ENCODE peak calls at places on chromosomes 4 and X, in five cellular contexts. R is neuronal stem cell, I is mesenchymal stem cell, W is IMR-90, B is H1. P is an unnamed sample.

GRCh38 chr4:151324449-151325319 is 721 bp downstream of the SH3D19 start:
- DNase-seq in B (peak; percentile 71), I (peak; percentile 87), W (peak; percentile 47), R (peak; percentile 77), P (peak; percentile 93)

GRCh38 chrX:15911729-15912550 is 57.3 kb upstream of the AP1S2 start:
- DNase-seq in R (no peak), I (no peak), W (no peak), B (no peak), P (no peak)

GRCh38 chrX:40174594-40175415 is 77.0 kb upstream of the BCOR start:
- DNase-seq in R (no peak), W (no peak), I (peak; percentile 82), B (peak; percentile 57), P (peak; percentile 69)

GRCh38 chr4:172515266-172515879 is 653.2 kb upstream of the GALNT7 start:
- DNase-seq in B (no peak), R (no peak), W (peak; percentile 41), I (peak; percentile 97), P (peak; percentile 54)

GRCh38 chr4:52204921-52205320 is 153.8 kb downstream of the SPATA18 start:
- DNase-seq in B (no peak), R (no peak), I (no peak), W (no peak), P (no peak)

GRCh38 chr4:101279377-101279871 is 67.9 kb downstream of the PPP3CA start:
- DNase-seq in W (peak; percentile 97), R (no peak), B (no peak), I (peak; percentile 95), P (peak; percentile 69)

GRCh38 chr4:6142511-6142910 is 57.8 kb downstream of the JAKMIP1 start:
- DNase-seq in W (no peak), B (no peak), R (no peak), I (no peak), P (no peak)

GRCh38 chr4:156665779-156666366 is 305.7 kb downstream of the PDGFC start:
- DNase-seq in I (no peak), R (no peak), W (no peak), B (no peak), P (no peak)

GRCh38 chr4:144591401-144591800 is 54.6 kb upstream of the HHIP start:
- DNase-seq in W (peak; percentile 89), I (peak; percentile 20), R (no peak), B (no peak), P (no peak)

GRCh38 chr4:140095694-140096482 is 58.1 kb downstream of the MAML3 start:
- DNase-seq in W (peak; percentile 100), I (peak; percentile 99), R (no peak), B (no peak), P (peak; percentile 48)

GRCh38 chrX:106731590-106731989 is 5.1 kb downstream of the RNF128 start:
- DNase-seq in I (no peak), B (no peak), R (no peak), W (no peak), P (no peak)

GRCh38 chrX:108426262-108426661 is 12.0 kb downstream of the COL4A6 start:
- DNase-seq in W (no peak), B (no peak), R (no peak), I (no peak), P (peak; percentile 79)

GRCh38 chrX:24395775-24396174 is 35.3 kb downstream of the SUPT20HL1 start:
- DNase-seq in I (peak; percentile 71), R (peak; percentile 45), W (peak; percentile 82), B (no peak), P (peak; percentile 63)

GRCh38 chrX:41085883-41086626 is 810 bp downstream of the USP9X start:
- DNase-seq in R (no peak), W (peak; percentile 42), I (peak; percentile 62), B (peak; percentile 53), P (peak; percentile 77)

GRCh38 chr4:71713611-71714203 is 70.2 kb downstream of the GC start:
- DNase-seq in R (no peak), W (peak; percentile 77), I (peak; percentile 63), B (no peak), P (peak; percentile 40)

GRCh38 chrX:109797311-109797975 is 64.4 kb upstream of the ACSL4 start:
- DNase-seq in B (no peak), W (no peak), I (no peak), R (no peak), P (no peak)

GRCh38 chr4:140643571-140644055 is 74.9 kb upstream of the UCP1 start:
- DNase-seq in I (no peak), B (no peak), R (no peak), W (no peak), P (no peak)

GRCh38 chr4:75547647-75548387 is 8.0 kb upstream of the ODAPH start:
- DNase-seq in B (no peak), R (no peak), I (peak; percentile 13), W (peak; percentile 24), P (no peak)

GRCh38 chrX:48021026-48021900 is 14.5 kb downstream of the SPACA5 start:
- DNase-seq in B (peak; percentile 78), R (peak; percentile 80), W (peak; percentile 81), I (peak; percentile 87), P (peak; percentile 89)

GRCh38 chr4:170423137-170423536 is 333.4 kb upstream of the AADAT start:
- DNase-seq in W (peak; percentile 58), B (no peak), R (no peak), I (peak; percentile 76), P (no peak)

GRCh38 chrX:2325076-2325784 is 175.5 kb downstream of the DHRSX start:
- DNase-seq in R (no peak), B (no peak), I (no peak), W (peak; percentile 84), P (no peak)

DNA sequence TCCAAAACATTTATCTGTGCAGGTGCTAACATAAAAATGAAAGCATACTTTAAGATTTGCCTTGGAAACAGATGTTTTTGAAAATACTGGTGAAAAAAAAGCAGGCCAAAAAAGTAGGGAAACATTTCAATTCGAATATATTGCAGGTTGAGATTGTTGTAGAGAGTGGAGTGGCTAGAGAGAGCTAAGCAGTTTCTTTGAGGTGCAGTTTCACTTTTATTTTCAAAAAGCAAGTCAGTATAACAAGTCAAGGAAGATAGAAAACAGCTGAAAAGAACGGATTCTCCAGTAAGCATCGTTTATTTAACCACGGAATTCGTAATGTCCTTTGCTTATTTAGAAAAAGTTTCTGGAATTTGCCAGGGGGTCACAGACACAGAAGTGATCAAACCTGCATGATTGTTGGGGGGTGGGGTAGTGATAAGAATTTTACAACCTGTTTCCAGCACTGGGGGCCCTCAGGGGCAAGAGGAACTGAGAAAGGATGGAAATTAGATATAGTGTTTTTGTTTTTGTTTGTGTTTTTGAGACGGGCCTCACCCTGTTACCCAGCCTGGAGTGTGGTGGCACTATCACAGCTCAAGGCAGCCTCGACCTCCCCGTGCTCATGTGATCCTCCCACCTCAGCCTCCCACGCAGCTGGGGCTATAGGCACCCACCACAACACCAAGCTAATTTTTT is 175.0 kb downstream of the TENM3 start:
- DNase-seq in R (no peak), I (no peak), W (no peak), B (no peak), P (no peak)
- H2BK15ac ChIP-seq in R (peak overlapping the region; percentile 56), I (no peak overlapping the region), W (no peak overlapping the region), B (no peak overlapping the region), P (no peak overlapping the region)

GRCh38 chr4:1927675-1928074 is 56.5 kb downstream of the NSD2 start:
- DNase-seq in B (no peak), W (peak; percentile 79), I (no peak), R (no peak), P (no peak)

GRCh38 chr4:1928356-1929235 is 57.4 kb downstream of the NSD2 start:
- DNase-seq in B (no peak), W (peak; percentile 27), R (no peak), I (no peak), P (no peak)

GRCh38 chr4:1922826-1923225 is 51.6 kb downstream of the NSD2 start:
- DNase-seq in W (no peak), B (no peak), R (no peak), I (no peak), P (no peak)
- H3K36me3 ChIP-seq in W (peaks cover 18% of the 10 kb centered on the region), B (peaks cover 10% of the 10 kb centered on the region), R (peaks cover 90% of the 10 kb centered on the region), I (peaks cover 26% of the 10 kb centered on the region), P (peaks cover 8% of the 10 kb centered on the region)

DNA sequence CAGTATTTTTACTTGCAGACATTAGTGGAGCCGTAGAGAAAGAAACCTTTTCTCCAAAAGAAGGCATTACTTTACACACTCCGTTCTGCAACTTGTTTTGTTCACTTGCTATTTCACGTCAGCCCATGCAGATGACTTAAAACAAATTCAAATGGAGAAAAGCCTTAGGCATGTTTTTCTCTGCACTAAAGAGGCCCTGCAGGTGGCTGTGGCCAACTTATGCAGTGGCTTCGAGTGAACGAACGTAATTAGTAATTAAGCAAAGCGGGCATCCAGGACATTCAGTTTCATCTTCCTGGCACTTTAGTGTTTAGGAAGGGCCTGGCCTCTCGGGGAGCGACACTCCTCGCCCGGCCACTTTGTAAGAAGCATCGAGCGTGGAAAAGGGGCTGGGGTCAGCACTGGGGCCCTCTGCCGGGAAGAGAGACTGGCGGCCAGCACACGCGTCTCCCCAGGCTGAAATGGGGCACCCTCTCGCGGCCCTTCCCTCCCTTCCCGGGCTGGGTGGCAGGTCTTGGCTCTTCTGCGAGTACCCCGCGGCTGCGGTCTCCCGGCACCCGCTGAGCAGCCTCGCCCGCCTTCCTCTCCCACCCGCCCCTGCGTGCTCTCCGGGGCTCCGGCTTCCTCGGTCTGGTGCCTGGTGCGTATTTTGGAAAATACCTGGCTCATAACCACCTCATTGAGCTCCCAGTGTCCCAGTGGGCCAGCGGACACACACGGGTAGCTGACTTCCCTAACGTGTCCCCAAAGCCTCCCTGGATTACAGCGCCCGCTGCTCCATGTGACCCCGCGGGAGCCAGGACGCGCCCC is 706 bp upstream of the CYP4V2 start:
- DNase-seq in B (peak; percentile 61), W (no peak), R (no peak), I (peak; percentile 43), P (peak; percentile 33)
- H2BK15ac ChIP-seq in B (no peak overlapping the region), W (no peak overlapping the region), R (peak overlapping the region; percentile 77), I (peak overlapping the region; percentile 80), P (no peak overlapping the region)

GRCh38 chr4:161937596-161937995 is 226.2 kb downstream of the FSTL5 start:
- DNase-seq in W (no peak), B (no peak), I (no peak), R (no peak), P (no peak)

GRCh38 chr4:161931089-161931488 is 232.7 kb downstream of the FSTL5 start:
- DNase-seq in I (no peak), R (no peak), W (no peak), B (no peak), P (no peak)

GRCh38 chr4:161937151-161937550 is 226.6 kb downstream of the FSTL5 start:
- DNase-seq in I (no peak), W (no peak), B (no peak), R (no peak), P (no peak)

DNA sequence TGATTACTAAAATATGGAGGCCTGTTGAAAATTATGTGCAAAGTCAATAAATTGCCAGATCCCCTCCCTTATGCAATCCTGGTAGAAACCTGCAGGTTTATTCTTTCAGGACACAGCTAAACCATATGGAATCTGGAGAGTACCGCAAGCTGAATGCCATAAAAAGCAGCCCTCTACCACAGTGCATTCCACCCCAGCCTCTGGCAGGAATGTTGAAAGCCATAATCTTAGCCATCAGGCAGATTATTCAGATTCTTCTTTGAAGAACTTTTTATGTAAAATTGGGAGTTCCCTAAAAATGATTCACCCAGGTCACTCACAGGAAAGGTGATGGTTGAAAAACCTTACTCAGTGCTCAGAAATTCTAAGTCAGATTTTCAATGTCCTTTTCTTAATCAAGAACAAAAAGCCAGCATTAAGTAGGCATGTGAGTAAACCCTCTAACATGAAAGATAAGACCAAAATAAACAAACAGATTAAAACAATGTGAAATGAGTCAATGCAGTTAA is 227.1 kb downstream of the FSTL5 start:
- DNase-seq in I (peak; percentile 88), B (no peak), R (no peak), W (peak; percentile 80), P (peak; percentile 76)
- H3K36me3 ChIP-seq in I (no peaks in the 10 kb centered on the region), B (no peaks in the 10 kb centered on the region), R (no peaks in the 10 kb centered on the region), W (no peaks in the 10 kb centered on the region), P (no peaks in the 10 kb centered on the region)

GRCh38 chr4:122827258-122827887 is 742 bp downstream of the FGF2 start:
- DNase-seq in R (peak; percentile 23), W (peak; percentile 25), I (peak; percentile 62), B (no peak), P (peak; percentile 62)
- H2BK15ac ChIP-seq in R (peak overlapping the region; percentile 92), W (peak overlapping the region; percentile 55), I (peak overlapping the region; percentile 98), B (no peak overlapping the region), P (no peak overlapping the region)

P was measured in mesendoderm.